ENCODE peak calls at places on chromosomes 1 and 21, in seven cellular contexts. P is stomach, M is adrenal gland, R is epithelial cell of esophagus, G is cardiac muscle cell, S is GM23338, K is tibial nerve. I is an unnamed sample.

GRCh38 chr1:166905930-166906329 is 29.9 kb upstream of the TADA1 start:
- DNase-seq in P (no peak), M (no peak), R (peak; percentile 8), G (peak; percentile 32), S (no peak), K (no peak), I (no peak)

GRCh38 chr1:60809204-60809985 is 273.0 kb upstream of the NFIA start:
- DNase-seq in P (no peak), M (no peak), R (peak; percentile 1), G (no peak), S (no peak), K (no peak), I (peak; percentile 72)

GRCh38 chr1:15180189-15180588 is 26.6 kb downstream of the TMEM51 start:
- DNase-seq in P (no peak), M (no peak), R (no peak), G (no peak), S (no peak), K (no peak), I (peak; percentile 30)

GRCh38 chr1:204479387-204480136 is 15.0 kb downstream of the PIK3C2B start:
- DNase-seq in P (peak; percentile 70), M (no peak), R (peak; percentile 94), G (no peak), S (no peak), K (no peak), I (no peak)

GRCh38 chr21:34511787-34512451 is at the start of gene KCNE1:
- DNase-seq in P (no peak), M (peak; percentile 56), R (peak; percentile 67), G (peak; percentile 70), S (no peak), K (no peak), I (no peak)

GRCh38 chr1:46043491-46044017 is 88.9 kb downstream of the PIK3R3 start:
- DNase-seq in P (no peak), M (no peak), R (no peak), G (no peak), S (peak; percentile 83), K (no peak), I (no peak)

GRCh38 chr1:118132000-118132399 is 53.0 kb downstream of the SPAG17 start:
- DNase-seq in P (no peak), M (no peak), R (no peak), G (no peak), S (no peak), K (no peak), I (no peak)

GRCh38 chr1:200038645-200038986 is 11.1 kb downstream of the NR5A2 start:
- DNase-seq in P (no peak), M (no peak), R (no peak), G (no peak), S (peak; percentile 96), K (no peak), I (no peak)

GRCh38 chr1:158717344-158717743 is 3.2 kb downstream of the OR6K3 start:
- DNase-seq in P (no peak), M (no peak), R (peak; percentile 53), G (no peak), S (no peak), K (no peak), I (no peak)

GRCh38 chr1:229155472-229155871 is 115.4 kb upstream of the RAB4A start:
- DNase-seq in P (no peak), M (peak; percentile 36), R (no peak), G (no peak), S (no peak), K (no peak), I (no peak)

GRCh38 chr21:38894899-38895298 is 89.2 kb downstream of the ETS2 start:
- DNase-seq in P (no peak), M (no peak), R (no peak), G (no peak), S (no peak), K (no peak), I (no peak)

GRCh38 chr1:6271554-6271953 is 10.7 kb upstream of the GPR153 start:
- DNase-seq in P (no peak), M (no peak), R (no peak), G (no peak), S (no peak), K (no peak), I (no peak)

GRCh38 chr1:54888080-54888733 is 1.2 kb upstream of the DHCR24 start:
- DNase-seq in P (peak; percentile 36), M (no peak), R (peak; percentile 13), G (no peak), S (peak; percentile 66), K (no peak), I (no peak)

GRCh38 chr1:100924212-100924611 is 28.3 kb downstream of the SLC30A7 start:
- DNase-seq in P (no peak), M (no peak), R (peak; percentile 51), G (peak; percentile 34), S (no peak), K (no peak), I (peak; percentile 47)

GRCh38 chr1:109980324-109981127 is 4.0 kb upstream of the AHCYL1 start:
- DNase-seq in P (peak; percentile 73), M (no peak), R (peak; percentile 56), G (no peak), S (peak; percentile 69), K (no peak), I (no peak)

DNA sequence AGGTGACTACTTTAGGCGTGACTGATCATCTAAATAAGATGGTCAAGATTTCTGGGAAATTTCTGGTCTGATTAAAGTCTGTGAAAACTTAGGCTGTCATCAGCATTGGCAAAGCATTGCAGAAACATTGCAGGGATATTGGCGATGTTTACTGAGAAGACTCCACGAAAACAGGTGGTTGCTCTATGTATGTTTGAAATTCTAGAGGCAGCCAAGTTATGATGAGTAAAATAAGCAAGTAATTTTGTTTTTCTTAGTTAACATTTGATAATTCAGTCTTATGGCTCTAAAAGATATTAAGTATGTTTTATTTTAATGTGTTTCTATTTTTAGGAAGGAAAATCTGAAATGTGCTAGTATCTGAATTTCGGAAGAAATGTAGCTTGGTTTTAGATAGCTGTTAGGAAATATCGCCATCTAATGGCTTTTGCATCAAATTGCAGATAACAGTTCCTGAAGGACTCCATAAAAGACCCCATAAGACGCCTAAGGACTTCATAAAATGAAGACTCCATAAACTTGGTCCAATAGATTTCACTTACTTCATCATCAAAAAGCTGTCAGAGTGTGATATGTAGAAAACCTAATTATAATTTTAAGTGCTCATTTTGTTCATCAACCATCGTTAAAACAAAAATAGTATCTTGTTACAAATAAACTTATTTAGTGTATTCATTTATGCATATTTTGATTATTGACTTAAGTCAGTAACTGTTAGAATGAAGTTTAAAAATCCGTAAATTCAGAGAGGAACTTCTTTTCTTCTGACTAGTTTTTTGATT is 344.6 kb downstream of the RYR2 start:
- DNase-seq in P (no peak), M (no peak), R (peak; percentile 28), G (peak; percentile 60), S (peak; percentile 70), K (no peak), I (peak; percentile 12)
- TF ChIP-seq CTCF in P (peak; percentile 28), M (peak; percentile 59), R (peak; percentile 66), G (peak; percentile 72), S (peak; percentile 93), K (peak; percentile 35), I (peak; percentile 74)

DNA sequence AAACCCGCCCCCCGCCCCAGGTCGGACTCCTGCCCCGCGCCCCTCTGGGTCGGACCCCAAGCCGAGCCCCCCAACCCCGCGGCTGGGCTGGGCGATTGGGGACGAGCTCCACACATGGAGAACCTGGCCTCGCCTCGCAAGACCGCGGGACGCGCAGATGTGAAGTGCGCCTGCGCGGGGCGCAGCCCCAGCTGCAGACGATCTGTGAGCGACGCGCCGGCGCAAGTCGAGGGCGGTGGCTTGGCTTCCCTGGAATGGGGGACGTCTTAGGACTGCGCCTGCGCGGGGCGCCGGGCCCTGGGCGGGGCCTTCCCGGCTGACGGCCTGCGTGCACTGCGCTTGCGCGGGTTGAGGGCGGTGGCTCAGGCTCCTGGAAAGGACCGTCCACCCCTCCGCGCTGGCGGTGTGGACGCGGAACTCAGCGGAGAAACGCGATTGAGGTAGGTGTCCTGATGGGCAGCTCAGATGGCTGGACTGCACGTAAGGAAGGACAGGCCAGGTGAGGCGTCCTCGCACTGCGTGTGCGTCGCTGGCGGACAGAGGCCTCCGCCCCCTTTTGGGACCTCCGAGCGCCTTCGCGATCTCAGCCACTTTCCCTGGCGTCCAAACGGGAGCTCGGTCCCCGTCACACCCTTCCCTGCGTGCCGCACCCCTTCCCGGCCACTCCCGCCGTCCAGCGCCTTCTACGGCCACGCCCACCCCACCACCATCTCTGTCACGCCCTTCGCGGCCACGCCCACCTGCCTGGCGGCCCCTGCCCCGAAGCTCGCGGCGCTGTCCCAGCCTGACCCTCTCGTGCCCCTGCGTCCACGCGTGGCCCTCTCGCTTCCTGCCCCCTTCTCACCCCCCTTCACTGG is at the start of gene PRMT2:
- DNase-seq in P (peak; percentile 98), M (peak; percentile 97), R (peak; percentile 96), G (peak; percentile 98), S (peak; percentile 95), K (peak; percentile 89), I (peak; percentile 98)
- TF ChIP-seq CTCF in P (no peak), M (no peak), R (no peak), G (no peak), S (no peak), K (no peak), I (no peak)

GRCh38 chr1:113394863-113395259 is 4.5 kb downstream of the MAGI3 start:
- DNase-seq in P (no peak), M (no peak), R (no peak), G (no peak), S (no peak), K (no peak), I (no peak)
- TF ChIP-seq CTCF in P (no peak), M (no peak), R (no peak), G (no peak), S (no peak), K (no peak), I (no peak)

GRCh38 chr1:168100315-168101002 is 36.3 kb downstream of the GPR161 start:
- DNase-seq in P (no peak), M (no peak), R (no peak), G (no peak), S (no peak), K (no peak), I (peak; percentile 80)
- TF ChIP-seq CTCF in P (no peak), M (no peak), R (no peak), G (no peak), S (no peak), K (no peak), I (no peak)

GRCh38 chr1:178189814-178190213 is 95.9 kb downstream of the RASAL2 start:
- DNase-seq in P (no peak), M (peak; percentile 37), R (peak; percentile 44), G (peak; percentile 50), S (peak; percentile 86), K (no peak), I (no peak)
- TF ChIP-seq CTCF in P (no peak), M (peak; percentile 51), R (peak; percentile 66), G (peak; percentile 44), S (peak; percentile 84), K (peak; percentile 18), I (peak; percentile 21)

GRCh38 chr1:236303675-236304074 is 21.9 kb upstream of the ERO1B start:
- DNase-seq in P (no peak), M (no peak), R (peak; percentile 56), G (no peak), S (peak; percentile 30), K (no peak), I (no peak)
- TF ChIP-seq CTCF in P (no peak), M (no peak), R (no peak), G (no peak), S (peak; percentile 31), K (no peak), I (no peak)

DNA sequence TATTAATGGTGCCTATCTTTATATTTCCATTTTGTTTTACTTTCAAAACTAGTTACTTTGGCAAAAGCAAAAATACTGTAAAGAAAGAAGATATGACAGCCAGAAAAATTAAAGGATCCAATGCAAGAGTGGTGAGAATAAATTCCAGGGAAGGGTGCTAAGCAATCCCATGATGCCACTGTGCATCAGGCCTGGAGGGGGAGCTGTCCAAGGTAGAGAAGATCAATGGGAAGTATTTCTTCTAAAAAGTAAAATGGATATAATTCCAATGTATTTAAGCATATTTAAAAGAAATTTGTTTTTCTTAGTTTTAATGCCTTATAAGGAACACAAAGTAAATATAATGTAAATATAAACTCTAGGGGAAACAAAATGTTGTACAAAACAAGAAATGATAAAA is 1382.2 kb upstream of the B3GALT2 start:
- DNase-seq in P (no peak), M (no peak), R (peak; percentile 18), G (no peak), S (peak; percentile 28), K (no peak), I (peak; percentile 13)
- TF ChIP-seq CTCF in P (no peak), M (no peak), R (no peak), G (no peak), S (peak; percentile 33), K (no peak), I (no peak)

I was measured in fibroblast of lung.